ENCODE peak calls at places on chromosomes 6 and 20, in five cellular contexts. K is effector memory CD4-positive, alpha-beta T cell; E is tibial artery; J is endothelial cell of umbilical vein; Z is coronary artery. Q is an unnamed sample.

GRCh38 chr6:77893391-77893790 is 240.6 kb downstream of the MEI4 start:
- DNase-seq in E (no peak), K (no peak), J (no peak), Z (no peak), Q (no peak)

GRCh38 chr6:27238010-27238983 is 9.2 kb upstream of the PRSS16 start:
- DNase-seq in Z (no peak), J (peak), E (no peak), K (no peak), Q (no peak)

GRCh38 chr20:58981564-58982364 is 708 bp downstream of the NELFCD start:
- DNase-seq in Z (peak), K (no peak), J (peak), E (no peak), Q (no peak)

GRCh38 chr6:108651781-108652227 is 91.1 kb downstream of the FOXO3 start:
- DNase-seq in E (peak), Z (peak), K (no peak), J (no peak), Q (no peak)

GRCh38 chr6:85089255-85089654 is 324.9 kb upstream of the TBX18 start:
- DNase-seq in E (no peak), K (no peak), Z (no peak), J (no peak), Q (no peak)

GRCh38 chr20:57570898-57571297 is 10.0 kb downstream of the PCK1 start:
- DNase-seq in K (no peak), E (no peak), J (no peak), Z (no peak), Q (no peak)

GRCh38 chr6:87551799-87552198 is 38.0 kb downstream of the RARS2 start:
- DNase-seq in K (no peak), J (no peak), E (no peak), Z (no peak), Q (no peak)

GRCh38 chr20:38727602-38728236 is 3.4 kb downstream of the SLC32A1 start:
- DNase-seq in J (no peak), Z (no peak), E (no peak), K (no peak), Q (peak)

GRCh38 chr6:79524065-79524464 is 13.2 kb downstream of the LCA5 start:
- DNase-seq in K (no peak), J (no peak), Z (no peak), E (no peak), Q (no peak)

DNA sequence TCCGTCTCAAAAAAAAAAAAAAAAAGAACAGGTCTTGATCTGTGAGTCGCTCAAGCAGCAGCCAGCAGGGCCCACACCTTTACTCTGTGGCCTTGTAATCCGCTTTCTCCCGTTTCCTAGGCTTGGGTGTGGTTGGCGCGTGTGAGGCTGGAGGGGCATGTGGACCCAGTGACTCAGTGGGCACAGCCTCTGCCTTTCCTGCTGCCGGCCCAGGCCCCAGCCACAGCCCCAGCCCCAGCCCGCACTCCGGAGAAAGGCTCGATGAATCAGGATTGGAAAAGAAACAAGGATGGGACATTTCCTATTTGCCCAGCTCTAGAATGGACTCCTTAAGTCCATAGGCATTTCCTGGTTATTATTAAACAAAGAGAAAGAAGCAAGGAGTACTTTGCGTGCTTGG is 4.3 kb downstream of the BHLHE23 start:
- DNase-seq in K (no peak), E (no peak), Z (no peak), J (no peak), Q (no peak)
- H3K4me3 ChIP-seq in K (no peak), E (no peak), Z (no peak), J (no peak), Q (no peak)

GRCh38 chr6:168504366-168504765 is 63.4 kb downstream of the SMOC2 start:
- DNase-seq in J (no peak), K (no peak), E (no peak), Z (no peak), Q (no peak)

GRCh38 chr6:168507297-168507696 is 66.3 kb downstream of the SMOC2 start:
- DNase-seq in E (no peak), Z (no peak), K (no peak), J (no peak), Q (no peak)

GRCh38 chr6:168507730-168508129 is 66.7 kb downstream of the SMOC2 start:
- DNase-seq in J (no peak), Z (no peak), K (no peak), E (no peak), Q (no peak)

GRCh38 chr6:168506460-168506859 is 65.5 kb downstream of the SMOC2 start:
- DNase-seq in Z (no peak), E (no peak), J (no peak), K (no peak), Q (no peak)

GRCh38 chr6:168508903-168509302 is 67.9 kb downstream of the SMOC2 start:
- DNase-seq in E (no peak), Z (no peak), J (no peak), K (no peak), Q (no peak)
- H3K4me3 ChIP-seq in E (no peak), Z (no peak), J (no peak), K (no peak), Q (no peak)

DNA sequence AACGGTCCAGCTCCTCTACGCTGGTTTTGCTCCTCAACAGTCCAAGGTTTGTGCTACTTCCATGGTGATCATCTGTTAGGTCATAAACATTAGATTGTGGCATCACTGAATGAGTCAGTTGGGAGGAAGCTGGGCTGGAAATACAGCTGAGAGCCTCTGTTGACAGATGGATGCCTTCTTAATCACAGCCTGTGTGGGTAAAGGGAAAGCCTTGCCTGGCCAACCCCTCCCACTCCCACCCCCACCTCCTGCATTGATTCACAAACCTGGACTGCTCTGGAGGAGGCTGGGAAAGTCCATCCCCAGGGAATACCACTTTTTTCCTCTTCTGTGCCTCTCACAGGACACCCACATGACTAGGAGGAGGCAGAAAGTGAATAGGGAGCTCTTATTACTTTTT is 180.6 kb upstream of the CCN2 start:
- DNase-seq in E (peak), Z (peak), J (peak), K (no peak), Q (peak)
- H3K4me3 ChIP-seq in E (no peak), Z (peak), J (peak), K (no peak), Q (no peak)

DNA sequence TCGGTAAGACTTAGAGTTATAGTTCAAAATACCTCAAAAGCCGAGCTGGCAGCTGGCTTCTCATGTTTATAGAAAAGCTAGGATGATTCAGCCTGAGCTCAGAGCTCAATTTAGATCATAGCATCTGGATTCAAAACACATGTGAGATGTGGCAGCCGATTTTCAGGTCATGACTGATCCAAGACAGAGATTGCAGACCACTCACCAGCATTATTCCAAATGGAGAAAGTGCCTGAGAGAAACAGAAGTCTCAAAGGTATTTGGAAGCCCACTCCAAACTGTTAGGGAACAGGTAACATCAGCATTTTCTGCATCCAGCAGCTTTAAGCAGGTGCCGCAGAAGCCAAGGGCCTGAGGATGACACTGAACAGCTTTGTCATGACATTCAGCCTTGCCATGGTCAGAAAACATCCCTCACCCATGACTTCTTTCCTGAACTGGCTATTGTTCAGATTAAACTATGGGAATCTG is 102.2 kb downstream of the BACH2 start:
- DNase-seq in Z (no peak), K (no peak), E (no peak), J (peak), Q (no peak)
- H3K4me3 ChIP-seq in Z (no peak), K (no peak), E (no peak), J (no peak), Q (no peak)